ENCODE peak calls at places on chromosomes 3 and 15, in six cellular contexts. W is esophagus muscularis mucosa, J is Peyer's patch, P is bronchial epithelial cell, D is upper lobe of right lung, U is H9. Y is an unnamed sample.

GRCh38 chr3:145952541-145952940 is 208.4 kb downstream of the PLOD2 start:
- DNase-seq in D (no peak), W (no peak), U (no peak), J (no peak), P (peak), Y (no peak)

GRCh38 chr3:195908439-195909293 is at the start of gene TNK2:
- DNase-seq in P (no peak), U (peak), J (peak), W (no peak), D (peak), Y (no peak)

GRCh38 chr3:105137911-105138310 is 228.8 kb upstream of the ALCAM start:
- DNase-seq in D (no peak), U (no peak), P (no peak), J (no peak), W (no peak), Y (no peak)

GRCh38 chr15:77031376-77032050 is 36.6 kb downstream of the PSTPIP1 start:
- DNase-seq in P (no peak), U (peak), D (peak), W (no peak), J (peak), Y (no peak)

GRCh38 chr15:70271422-70272088 is 173.8 kb upstream of the TLE3 start:
- DNase-seq in U (no peak), W (no peak), D (no peak), J (no peak), P (peak), Y (no peak)

GRCh38 chr3:114892880-114893279 is 254.2 kb downstream of the ZBTB20 start:
- DNase-seq in P (no peak), J (no peak), W (no peak), D (no peak), U (no peak), Y (no peak)

GRCh38 chr15:92655178-92655995 is at the start of gene FAM174B:
- DNase-seq in W (no peak), D (peak), J (no peak), P (no peak), U (peak), Y (peak)

GRCh38 chr15:50758712-50759205 is 6.7 kb downstream of the SPPL2A start:
- DNase-seq in P (peak), D (no peak), J (no peak), W (no peak), U (no peak), Y (peak)

GRCh38 chr3:54139630-54140029 is 17.3 kb downstream of the CACNA2D3 start:
- DNase-seq in P (no peak), W (no peak), U (no peak), D (no peak), J (no peak), Y (no peak)

GRCh38 chr15:101727186-101727585 is 2.9 kb upstream of the TARS3 start:
- DNase-seq in D (no peak), W (no peak), P (no peak), U (no peak), J (no peak), Y (no peak)

GRCh38 chr3:33030802-33031201 is 66.1 kb downstream of the GLB1 start:
- DNase-seq in P (no peak), D (no peak), J (no peak), W (no peak), U (no peak), Y (no peak)

GRCh38 chr3:61333562-61333961 is 82.3 kb upstream of the FHIT start:
- DNase-seq in P (no peak), W (no peak), J (no peak), D (no peak), U (no peak), Y (no peak)

GRCh38 chr3:141401584-141402475 is 33.5 kb downstream of the ZBTB38 start:
- DNase-seq in J (peak), D (peak), P (no peak), W (no peak), U (peak), Y (peak)

GRCh38 chr3:128486692-128487537 is 6.1 kb downstream of the GATA2 start:
- DNase-seq in J (no peak), D (peak), P (no peak), W (no peak), U (peak), Y (no peak)

GRCh38 chr3:152524198-152525140 is 255.7 kb downstream of the MBNL1 start:
- DNase-seq in D (no peak), U (no peak), J (peak), P (peak), W (no peak), Y (no peak)

GRCh38 chr3:49411550-49411967 is 217 bp downstream of the RHOA start:
- DNase-seq in P (no peak), J (peak), W (no peak), U (no peak), D (peak), Y (peak)

DNA sequence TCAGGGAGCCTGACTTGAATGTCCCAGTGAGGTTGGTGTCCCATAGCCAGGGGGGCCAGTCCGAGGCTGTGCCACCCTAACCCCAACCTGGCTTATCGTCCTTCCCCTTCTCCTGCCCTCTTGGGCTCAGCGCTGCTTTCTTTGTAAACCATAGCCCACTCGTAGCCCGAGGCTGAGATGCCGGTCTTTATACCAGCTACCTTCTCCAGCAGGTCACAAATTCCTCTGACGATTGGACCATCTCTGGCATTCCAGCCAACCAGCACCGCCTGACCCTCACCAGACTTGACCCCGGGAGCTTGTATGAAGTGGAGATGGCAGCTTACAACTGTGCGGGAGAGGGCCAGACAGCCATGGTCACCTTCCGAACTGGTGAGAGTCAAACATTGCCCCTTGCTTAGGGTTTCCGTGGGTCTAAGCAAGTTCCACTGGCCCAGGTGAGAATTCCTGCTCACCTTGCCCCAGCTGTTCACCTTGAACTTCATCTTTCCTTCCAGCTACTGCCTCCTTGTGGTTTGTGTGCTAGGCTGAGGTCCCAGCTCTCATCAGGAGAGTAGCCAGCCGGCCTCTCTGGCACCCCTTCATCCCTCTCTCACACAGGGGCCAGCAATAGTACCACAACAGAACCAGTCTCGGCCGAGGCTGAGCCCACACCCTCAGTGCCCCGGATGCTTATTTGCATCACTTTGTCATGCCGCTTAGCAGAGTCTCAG is 66.7 kb downstream of the BOC start:
- DNase-seq in P (no peak), D (no peak), J (no peak), W (no peak), U (peak), Y (no peak)
- TF ChIP-seq CTCF in P (peak), D (no peak), J (no peak), W (no peak), U (peak), Y (no peak)

GRCh38 chr15:64651573-64652260 is 123.7 kb downstream of the RBPMS2 start:
- DNase-seq in D (no peak), J (no peak), W (no peak), U (peak), P (peak), Y (no peak)

GRCh38 chr15:64656508-64656907 is 118.9 kb downstream of the RBPMS2 start:
- DNase-seq in P (no peak), J (no peak), D (no peak), U (no peak), W (no peak), Y (no peak)

GRCh38 chr15:64653757-64654156 is 121.6 kb downstream of the RBPMS2 start:
- DNase-seq in P (no peak), D (no peak), U (no peak), J (no peak), W (no peak), Y (no peak)
- TF ChIP-seq CTCF in P (no peak), D (peak), U (peak), J (no peak), W (peak), Y (peak)

DNA sequence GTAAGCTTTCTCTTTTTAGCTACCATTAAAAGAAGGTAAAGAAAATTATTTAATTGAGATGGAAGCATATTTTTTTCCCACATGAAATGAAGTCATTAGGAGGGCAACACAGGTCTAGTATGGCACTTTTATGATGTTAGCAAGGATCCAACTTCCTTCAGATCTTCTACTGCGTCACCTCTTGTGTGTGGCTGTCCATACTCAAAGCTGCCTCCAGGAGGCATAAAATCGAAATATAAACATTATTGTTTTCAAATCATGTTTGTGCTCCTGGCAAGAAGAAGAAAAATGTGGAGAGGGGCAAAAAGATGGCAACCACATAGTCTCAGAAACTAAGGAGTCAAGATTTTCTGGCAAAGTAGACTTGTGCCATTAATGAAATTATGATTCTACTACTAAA is 791.7 kb upstream of the EPHA6 start:
- DNase-seq in W (no peak), P (no peak), D (no peak), J (no peak), U (no peak), Y (no peak)
- TF ChIP-seq CTCF in W (no peak), P (no peak), D (no peak), J (no peak), U (peak), Y (peak)

DNA sequence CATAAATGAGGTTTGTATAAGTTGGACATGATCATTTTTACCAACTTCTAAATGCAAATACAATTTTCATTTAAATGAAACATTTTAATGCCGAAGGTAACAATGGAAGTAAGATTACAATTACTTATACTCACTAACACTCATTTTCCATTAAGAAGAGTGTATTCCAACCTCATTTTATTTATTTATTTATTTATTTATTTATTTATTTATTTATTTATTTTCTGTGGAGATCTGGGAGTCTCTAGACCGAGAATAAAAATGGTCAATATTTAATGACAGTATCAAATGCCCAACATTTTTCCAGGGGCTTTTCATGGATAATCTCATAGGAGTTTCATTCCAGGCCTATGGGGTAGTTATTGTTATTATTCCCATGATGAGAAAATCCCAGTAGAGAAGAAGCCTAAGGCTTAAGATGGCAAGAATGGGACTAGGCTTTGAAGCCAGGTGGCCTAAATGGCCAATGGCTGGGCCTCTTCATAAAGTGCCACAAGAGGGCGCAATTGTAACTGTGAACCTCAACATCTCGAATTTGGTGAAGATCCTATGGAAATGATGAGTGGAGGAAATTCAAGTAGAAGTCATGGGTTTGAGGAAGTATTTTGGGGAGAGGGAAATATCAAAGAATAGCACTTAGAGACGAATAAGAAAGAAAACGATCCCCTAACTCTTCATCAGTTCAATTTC is 21.3 kb downstream of the VGLL3 start:
- DNase-seq in J (no peak), P (peak), U (peak), D (no peak), W (no peak), Y (no peak)
- TF ChIP-seq CTCF in J (peak), P (peak), U (peak), D (peak), W (peak), Y (peak)

DNA sequence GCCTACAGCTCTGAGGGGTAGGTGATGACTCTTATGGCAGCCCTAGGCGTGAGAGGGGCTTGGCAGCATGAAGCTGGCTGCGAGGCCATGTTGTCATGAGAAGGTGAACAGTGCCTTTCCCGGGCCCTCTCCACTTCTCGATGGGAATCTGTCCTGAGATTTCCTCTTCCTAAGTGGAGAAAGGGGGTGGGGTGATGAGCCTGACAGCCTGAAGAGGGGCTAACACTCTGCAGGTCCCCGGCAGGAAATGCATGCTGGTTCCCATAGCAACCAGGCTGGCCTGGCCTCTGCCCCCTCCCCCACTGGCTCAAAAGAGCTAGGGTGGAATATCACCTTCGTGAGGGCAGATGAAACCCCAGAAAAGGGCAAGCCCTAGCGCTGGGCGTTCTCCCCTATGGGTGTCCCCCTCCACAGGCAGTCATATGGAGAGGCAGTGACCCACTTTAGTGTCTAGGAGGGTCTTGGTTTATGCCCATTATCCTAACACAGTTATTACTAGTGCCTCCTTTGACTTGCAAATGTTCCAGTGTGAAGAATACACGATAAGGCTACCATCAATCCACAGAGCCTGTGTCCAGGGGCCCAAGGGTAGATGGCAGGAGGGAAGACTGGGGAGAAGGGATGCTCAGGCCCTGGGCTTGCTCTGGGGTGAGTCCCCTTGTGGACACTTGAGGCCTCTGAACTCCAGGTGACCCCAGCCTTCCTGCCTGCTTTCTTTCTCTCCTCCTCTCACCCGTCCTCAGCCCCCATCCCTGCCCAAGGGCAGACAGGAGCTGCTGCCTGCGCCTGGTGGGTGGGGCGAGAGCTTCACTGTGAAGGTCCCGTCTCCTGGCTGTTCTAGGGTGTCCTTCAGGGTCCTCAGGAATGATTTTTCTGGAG is 13.2 kb downstream of the EPHB3 start:
- DNase-seq in W (no peak), J (no peak), U (peak), D (no peak), P (no peak), Y (no peak)
- TF ChIP-seq CTCF in W (no peak), J (no peak), U (peak), D (no peak), P (no peak), Y (no peak)

Y was measured in osteocyte.